ENCODE peak calls at places on chromosomes 5 and 9, in eight cellular contexts. One of them, this sample, is unnamed.

GRCh38 chr9:27462846-27463245 is 61.2 kb upstream of the IFNK start:
- DNase-seq in sciatic nerve: no peak
- DNase-seq in H54: no peak
- DNase-seq in lower lobe of right lung: no peak
- DNase-seq in brain pericyte: no peak
- DNase-seq in nephron progenitor cell: no peak
- DNase-seq in stimulated activated CD8-positive, alpha-beta memory T cell treated with anti-CD3 and anti-CD28 coated beads, Interleukin-4, amount 100 ng/mL, for 48 hours: no peak
- DNase-seq in astrocyte of the spinal cord: no peak
- DNase-seq in this sample: no peak

GRCh38 chr5:149358294-149358651 is 427 bp downstream of the PCYOX1L start:
- DNase-seq in sciatic nerve: no peak
- DNase-seq in H54: no peak
- DNase-seq in lower lobe of right lung: peak; percentile 61
- DNase-seq in brain pericyte: no peak
- DNase-seq in nephron progenitor cell: no peak
- DNase-seq in stimulated activated CD8-positive, alpha-beta memory T cell treated with anti-CD3 and anti-CD28 coated beads, Interleukin-4, amount 100 ng/mL, for 48 hours: peak; percentile 44
- DNase-seq in astrocyte of the spinal cord: no peak
- DNase-seq in this sample: no peak

GRCh38 chr5:1315709-1316587 is 21.1 kb upstream of the TERT start:
- DNase-seq in sciatic nerve: no peak
- DNase-seq in H54: no peak
- DNase-seq in lower lobe of right lung: peak; percentile 81
- DNase-seq in brain pericyte: no peak
- DNase-seq in nephron progenitor cell: peak; percentile 5
- DNase-seq in stimulated activated CD8-positive, alpha-beta memory T cell treated with anti-CD3 and anti-CD28 coated beads, Interleukin-4, amount 100 ng/mL, for 48 hours: peak; percentile 60
- DNase-seq in astrocyte of the spinal cord: peak; percentile 2
- DNase-seq in this sample: no peak

GRCh38 chr9:132769895-132770774 is 99.9 kb downstream of the GTF3C4 start:
- DNase-seq in sciatic nerve: peak; percentile 85
- DNase-seq in H54: peak; percentile 36
- DNase-seq in lower lobe of right lung: peak; percentile 82
- DNase-seq in brain pericyte: no peak
- DNase-seq in nephron progenitor cell: peak; percentile 72
- DNase-seq in stimulated activated CD8-positive, alpha-beta memory T cell treated with anti-CD3 and anti-CD28 coated beads, Interleukin-4, amount 100 ng/mL, for 48 hours: peak; percentile 71
- DNase-seq in astrocyte of the spinal cord: peak; percentile 58
- DNase-seq in this sample: peak; percentile 60

GRCh38 chr9:27538668-27539067 is 9.1 kb upstream of the MOB3B start:
- DNase-seq in sciatic nerve: no peak
- DNase-seq in H54: no peak
- DNase-seq in lower lobe of right lung: no peak
- DNase-seq in brain pericyte: no peak
- DNase-seq in nephron progenitor cell: no peak
- DNase-seq in stimulated activated CD8-positive, alpha-beta memory T cell treated with anti-CD3 and anti-CD28 coated beads, Interleukin-4, amount 100 ng/mL, for 48 hours: no peak
- DNase-seq in astrocyte of the spinal cord: no peak
- DNase-seq in this sample: no peak

GRCh38 chr5:149082271-149082670 is 19.4 kb upstream of the SH3TC2 start:
- DNase-seq in sciatic nerve: no peak
- DNase-seq in H54: no peak
- DNase-seq in lower lobe of right lung: no peak
- DNase-seq in brain pericyte: no peak
- DNase-seq in nephron progenitor cell: no peak
- DNase-seq in stimulated activated CD8-positive, alpha-beta memory T cell treated with anti-CD3 and anti-CD28 coated beads, Interleukin-4, amount 100 ng/mL, for 48 hours: no peak
- DNase-seq in astrocyte of the spinal cord: no peak
- DNase-seq in this sample: no peak

GRCh38 chr5:164187780-164188179 is 682.4 kb downstream of the MAT2B start:
- DNase-seq in sciatic nerve: no peak
- DNase-seq in H54: no peak
- DNase-seq in lower lobe of right lung: no peak
- DNase-seq in brain pericyte: no peak
- DNase-seq in nephron progenitor cell: no peak
- DNase-seq in stimulated activated CD8-positive, alpha-beta memory T cell treated with anti-CD3 and anti-CD28 coated beads, Interleukin-4, amount 100 ng/mL, for 48 hours: no peak
- DNase-seq in astrocyte of the spinal cord: no peak
- DNase-seq in this sample: no peak

GRCh38 chr5:105840800-105841199 is 1829.9 kb downstream of the EFNA5 start:
- DNase-seq in sciatic nerve: no peak
- DNase-seq in H54: no peak
- DNase-seq in lower lobe of right lung: no peak
- DNase-seq in brain pericyte: no peak
- DNase-seq in nephron progenitor cell: no peak
- DNase-seq in stimulated activated CD8-positive, alpha-beta memory T cell treated with anti-CD3 and anti-CD28 coated beads, Interleukin-4, amount 100 ng/mL, for 48 hours: no peak
- DNase-seq in astrocyte of the spinal cord: no peak
- DNase-seq in this sample: no peak

GRCh38 chr9:122206118-122207046 is 22.4 kb downstream of the LHX6 start:
- DNase-seq in sciatic nerve: no peak
- DNase-seq in H54: peak; percentile 62
- DNase-seq in lower lobe of right lung: no peak
- DNase-seq in brain pericyte: no peak
- DNase-seq in nephron progenitor cell: no peak
- DNase-seq in stimulated activated CD8-positive, alpha-beta memory T cell treated with anti-CD3 and anti-CD28 coated beads, Interleukin-4, amount 100 ng/mL, for 48 hours: no peak
- DNase-seq in astrocyte of the spinal cord: peak; percentile 76
- DNase-seq in this sample: no peak

GRCh38 chr5:116068028-116068632 is 16.7 kb upstream of the COMMD10 start:
- DNase-seq in sciatic nerve: no peak
- DNase-seq in H54: no peak
- DNase-seq in lower lobe of right lung: no peak
- DNase-seq in brain pericyte: no peak
- DNase-seq in nephron progenitor cell: peak; percentile 22
- DNase-seq in stimulated activated CD8-positive, alpha-beta memory T cell treated with anti-CD3 and anti-CD28 coated beads, Interleukin-4, amount 100 ng/mL, for 48 hours: no peak
- DNase-seq in astrocyte of the spinal cord: peak; percentile 68
- DNase-seq in this sample: no peak

GRCh38 chr5:39947657-39948056 is 522.9 kb upstream of the DAB2 start:
- DNase-seq in sciatic nerve: peak; percentile 54
- DNase-seq in H54: no peak
- DNase-seq in lower lobe of right lung: no peak
- DNase-seq in brain pericyte: no peak
- DNase-seq in nephron progenitor cell: no peak
- DNase-seq in stimulated activated CD8-positive, alpha-beta memory T cell treated with anti-CD3 and anti-CD28 coated beads, Interleukin-4, amount 100 ng/mL, for 48 hours: no peak
- DNase-seq in astrocyte of the spinal cord: peak; percentile 53
- DNase-seq in this sample: no peak

GRCh38 chr5:123298335-123299010 is 124.7 kb downstream of the CEP120 start:
- DNase-seq in sciatic nerve: no peak
- DNase-seq in H54: no peak
- DNase-seq in lower lobe of right lung: no peak
- DNase-seq in brain pericyte: no peak
- DNase-seq in nephron progenitor cell: no peak
- DNase-seq in stimulated activated CD8-positive, alpha-beta memory T cell treated with anti-CD3 and anti-CD28 coated beads, Interleukin-4, amount 100 ng/mL, for 48 hours: no peak
- DNase-seq in astrocyte of the spinal cord: no peak
- DNase-seq in this sample: no peak

GRCh38 chr9:115121140-115121710 is 3.3 kb upstream of the TNC start:
- DNase-seq in sciatic nerve: no peak
- DNase-seq in H54: no peak
- DNase-seq in lower lobe of right lung: no peak
- DNase-seq in brain pericyte: no peak
- DNase-seq in nephron progenitor cell: no peak
- DNase-seq in stimulated activated CD8-positive, alpha-beta memory T cell treated with anti-CD3 and anti-CD28 coated beads, Interleukin-4, amount 100 ng/mL, for 48 hours: no peak
- DNase-seq in astrocyte of the spinal cord: peak; percentile 86
- DNase-seq in this sample: no peak

GRCh38 chr9:124351672-124352468 is 63.4 kb downstream of the PSMB7 start:
- DNase-seq in sciatic nerve: peak; percentile 60
- DNase-seq in H54: no peak
- DNase-seq in lower lobe of right lung: no peak
- DNase-seq in brain pericyte: no peak
- DNase-seq in nephron progenitor cell: no peak
- DNase-seq in stimulated activated CD8-positive, alpha-beta memory T cell treated with anti-CD3 and anti-CD28 coated beads, Interleukin-4, amount 100 ng/mL, for 48 hours: no peak
- DNase-seq in astrocyte of the spinal cord: no peak
- DNase-seq in this sample: no peak

GRCh38 chr5:54837939-54838457 is 147.4 kb downstream of the ESM1 start:
- DNase-seq in sciatic nerve: no peak
- DNase-seq in H54: no peak
- DNase-seq in lower lobe of right lung: no peak
- DNase-seq in brain pericyte: no peak
- DNase-seq in nephron progenitor cell: no peak
- DNase-seq in stimulated activated CD8-positive, alpha-beta memory T cell treated with anti-CD3 and anti-CD28 coated beads, Interleukin-4, amount 100 ng/mL, for 48 hours: no peak
- DNase-seq in astrocyte of the spinal cord: no peak
- DNase-seq in this sample: no peak

GRCh38 chr5:144219869-144220268 is 49.2 kb downstream of the KCTD16 start:
- DNase-seq in sciatic nerve: no peak
- DNase-seq in H54: no peak
- DNase-seq in lower lobe of right lung: no peak
- DNase-seq in brain pericyte: no peak
- DNase-seq in nephron progenitor cell: no peak
- DNase-seq in stimulated activated CD8-positive, alpha-beta memory T cell treated with anti-CD3 and anti-CD28 coated beads, Interleukin-4, amount 100 ng/mL, for 48 hours: no peak
- DNase-seq in astrocyte of the spinal cord: no peak
- DNase-seq in this sample: no peak

GRCh38 chr5:6188344-6188743 is 190.0 kb downstream of the MED10 start:
- DNase-seq in sciatic nerve: no peak
- DNase-seq in H54: no peak
- DNase-seq in lower lobe of right lung: no peak
- DNase-seq in brain pericyte: no peak
- DNase-seq in nephron progenitor cell: no peak
- DNase-seq in stimulated activated CD8-positive, alpha-beta memory T cell treated with anti-CD3 and anti-CD28 coated beads, Interleukin-4, amount 100 ng/mL, for 48 hours: no peak
- DNase-seq in astrocyte of the spinal cord: no peak
- DNase-seq in this sample: no peak

GRCh38 chr5:130222638-130223037 is 318.4 kb downstream of the CHSY3 start:
- DNase-seq in sciatic nerve: no peak
- DNase-seq in H54: no peak
- DNase-seq in lower lobe of right lung: no peak
- DNase-seq in brain pericyte: no peak
- DNase-seq in nephron progenitor cell: no peak
- DNase-seq in stimulated activated CD8-positive, alpha-beta memory T cell treated with anti-CD3 and anti-CD28 coated beads, Interleukin-4, amount 100 ng/mL, for 48 hours: no peak
- DNase-seq in astrocyte of the spinal cord: peak; percentile 83
- DNase-seq in this sample: no peak

GRCh38 chr9:137797206-137798120 is 80.1 kb upstream of the CACNA1B start:
- DNase-seq in sciatic nerve: no peak
- DNase-seq in H54: no peak
- DNase-seq in lower lobe of right lung: no peak
- DNase-seq in brain pericyte: no peak
- DNase-seq in nephron progenitor cell: no peak
- DNase-seq in stimulated activated CD8-positive, alpha-beta memory T cell treated with anti-CD3 and anti-CD28 coated beads, Interleukin-4, amount 100 ng/mL, for 48 hours: no peak
- DNase-seq in astrocyte of the spinal cord: no peak
- DNase-seq in this sample: peak; percentile 73

GRCh38 chr9:6354072-6354686 is 26.0 kb downstream of the TPD52L3 start:
- DNase-seq in sciatic nerve: no peak
- DNase-seq in H54: peak; percentile 40
- DNase-seq in lower lobe of right lung: no peak
- DNase-seq in brain pericyte: peak; percentile 16
- DNase-seq in nephron progenitor cell: peak; percentile 4
- DNase-seq in stimulated activated CD8-positive, alpha-beta memory T cell treated with anti-CD3 and anti-CD28 coated beads, Interleukin-4, amount 100 ng/mL, for 48 hours: no peak
- DNase-seq in astrocyte of the spinal cord: peak; percentile 78
- DNase-seq in this sample: peak; percentile 43

GRCh38 chr5:51397996-51398395 is 14.7 kb downstream of the ISL1 start:
- DNase-seq in sciatic nerve: no peak
- DNase-seq in H54: no peak
- DNase-seq in lower lobe of right lung: no peak
- DNase-seq in brain pericyte: no peak
- DNase-seq in nephron progenitor cell: peak; percentile 41
- DNase-seq in stimulated activated CD8-positive, alpha-beta memory T cell treated with anti-CD3 and anti-CD28 coated beads, Interleukin-4, amount 100 ng/mL, for 48 hours: no peak
- DNase-seq in astrocyte of the spinal cord: no peak
- DNase-seq in this sample: no peak